ENCODE peak calls at places on chromosomes 1 and 21, in nine cellular contexts. F is tibial nerve, O is IMR-90, S is ovary, K is stomach, Q is adrenal gland, Z is breast epithelium, T is uterus, L is spleen. G is an unnamed sample.
A peak's percentile ranks its signal among the peaks of the same experiment; 100 is the strongest.

GRCh38 chr1:29436386-29436785 is 200.1 kb downstream of the PTPRU start:
- DNase-seq in F (no peak), O (no peak), S (no peak), K (no peak), Q (no peak), Z (no peak), T (no peak), L (no peak), G (no peak)

GRCh38 chr1:111570781-111571181 is 48.8 kb upstream of the RAP1A start:
- DNase-seq in F (no peak), O (peak; percentile 35), S (no peak), K (no peak), Q (peak; percentile 22), Z (no peak), T (no peak), L (no peak), G (no peak)

GRCh38 chr1:66278260-66279046 is 255.5 kb upstream of the SGIP1 start:
- DNase-seq in F (no peak), O (no peak), S (no peak), K (no peak), Q (no peak), Z (no peak), T (no peak), L (no peak), G (no peak)

GRCh38 chr1:220544901-220545303 is 17.0 kb downstream of the MARK1 start:
- DNase-seq in F (no peak), O (peak; percentile 4), S (no peak), K (no peak), Q (no peak), Z (no peak), T (no peak), L (no peak), G (no peak)

GRCh38 chr1:218431476-218431875 is 86.3 kb downstream of the TGFB2 start:
- DNase-seq in F (no peak), O (no peak), S (no peak), K (no peak), Q (no peak), Z (no peak), T (no peak), L (no peak), G (no peak)

GRCh38 chr1:205162301-205162700 is 40.5 kb upstream of the RBBP5 start:
- DNase-seq in F (no peak), O (no peak), S (no peak), K (no peak), Q (no peak), Z (no peak), T (no peak), L (no peak), G (no peak)

GRCh38 chr1:2229921-2230700 is 2.0 kb downstream of the SKI start:
- DNase-seq in F (no peak), O (peak; percentile 40), S (peak; percentile 72), K (no peak), Q (peak; percentile 47), Z (no peak), T (peak; percentile 51), L (peak; percentile 85), G (no peak)

GRCh38 chr1:86419277-86419903 is 4.6 kb upstream of the CLCA2 start:
- DNase-seq in F (no peak), O (no peak), S (no peak), K (no peak), Q (peak; percentile 25), Z (no peak), T (no peak), L (no peak), G (no peak)

GRCh38 chr1:7885513-7886298 is 32.8 kb upstream of the UTS2 start:
- DNase-seq in F (no peak), O (no peak), S (no peak), K (peak; percentile 91), Q (no peak), Z (peak; percentile 31), T (peak; percentile 20), L (no peak), G (no peak)

GRCh38 chr1:86705633-86705985 is 1.2 kb downstream of the SH3GLB1 start:
- DNase-seq in F (no peak), O (no peak), S (no peak), K (no peak), Q (peak; percentile 25), Z (no peak), T (peak; percentile 18), L (no peak), G (no peak)

GRCh38 chr21:17777321-17777720 is 41.8 kb downstream of the C21orf91 start:
- DNase-seq in F (no peak), O (no peak), S (no peak), K (no peak), Q (no peak), Z (no peak), T (no peak), L (no peak), G (no peak)

GRCh38 chr1:171858701-171859100 is 17.4 kb downstream of the DNM3 start:
- DNase-seq in F (no peak), O (no peak), S (no peak), K (no peak), Q (no peak), Z (no peak), T (no peak), L (no peak), G (no peak)

GRCh38 chr1:180003026-180003695 is 48.6 kb downstream of the CEP350 start:
- DNase-seq in F (no peak), O (no peak), S (no peak), K (no peak), Q (no peak), Z (no peak), T (no peak), L (no peak), G (no peak)

GRCh38 chr1:15923241-15923640 is 52.7 kb downstream of the ZBTB17 start:
- DNase-seq in F (no peak), O (peak; percentile 52), S (no peak), K (no peak), Q (no peak), Z (no peak), T (no peak), L (no peak), G (no peak)

GRCh38 chr1:25338188-25338981 is at the start of gene TMEM50A:
- DNase-seq in F (peak; percentile 80), O (peak; percentile 79), S (peak; percentile 94), K (peak; percentile 91), Q (peak; percentile 92), Z (peak; percentile 89), T (peak; percentile 90), L (peak; percentile 95), G (peak; percentile 65)
- TF ChIP-seq POLR2A in F (peak; percentile 86), O (peak; percentile 63), S (peak; percentile 41), K (peak; percentile 79), Q (peak; percentile 65), Z (peak; percentile 68), T (peak; percentile 88), L (peak; percentile 67), G (peak; percentile 58)

GRCh38 chr1:5917591-5918274 is 74.5 kb downstream of the NPHP4 start:
- DNase-seq in F (no peak), O (no peak), S (no peak), K (no peak), Q (no peak), Z (no peak), T (no peak), L (no peak), G (no peak)
- TF ChIP-seq POLR2A in F (no peak), O (no peak), S (no peak), K (no peak), Q (no peak), Z (no peak), T (no peak), L (no peak), G (no peak)

GRCh38 chr1:204080163-204080903 is 7.4 kb downstream of the SOX13 start:
- DNase-seq in F (peak; percentile 65), O (peak; percentile 72), S (peak; percentile 86), K (peak; percentile 94), Q (peak; percentile 90), Z (peak; percentile 97), T (peak; percentile 97), L (peak; percentile 64), G (peak; percentile 96)

GRCh38 chr1:204079608-204079999 is 6.7 kb downstream of the SOX13 start:
- DNase-seq in F (no peak), O (no peak), S (no peak), K (no peak), Q (no peak), Z (no peak), T (no peak), L (peak; percentile 42), G (peak; percentile 51)

GRCh38 chr1:204075890-204076837 is 3.2 kb downstream of the SOX13 start:
- DNase-seq in F (no peak), O (no peak), S (no peak), K (no peak), Q (no peak), Z (no peak), T (no peak), L (no peak), G (no peak)

GRCh38 chr1:204076891-204077290 is 4.0 kb downstream of the SOX13 start:
- DNase-seq in F (no peak), O (no peak), S (no peak), K (no peak), Q (no peak), Z (no peak), T (no peak), L (no peak), G (no peak)

DNA sequence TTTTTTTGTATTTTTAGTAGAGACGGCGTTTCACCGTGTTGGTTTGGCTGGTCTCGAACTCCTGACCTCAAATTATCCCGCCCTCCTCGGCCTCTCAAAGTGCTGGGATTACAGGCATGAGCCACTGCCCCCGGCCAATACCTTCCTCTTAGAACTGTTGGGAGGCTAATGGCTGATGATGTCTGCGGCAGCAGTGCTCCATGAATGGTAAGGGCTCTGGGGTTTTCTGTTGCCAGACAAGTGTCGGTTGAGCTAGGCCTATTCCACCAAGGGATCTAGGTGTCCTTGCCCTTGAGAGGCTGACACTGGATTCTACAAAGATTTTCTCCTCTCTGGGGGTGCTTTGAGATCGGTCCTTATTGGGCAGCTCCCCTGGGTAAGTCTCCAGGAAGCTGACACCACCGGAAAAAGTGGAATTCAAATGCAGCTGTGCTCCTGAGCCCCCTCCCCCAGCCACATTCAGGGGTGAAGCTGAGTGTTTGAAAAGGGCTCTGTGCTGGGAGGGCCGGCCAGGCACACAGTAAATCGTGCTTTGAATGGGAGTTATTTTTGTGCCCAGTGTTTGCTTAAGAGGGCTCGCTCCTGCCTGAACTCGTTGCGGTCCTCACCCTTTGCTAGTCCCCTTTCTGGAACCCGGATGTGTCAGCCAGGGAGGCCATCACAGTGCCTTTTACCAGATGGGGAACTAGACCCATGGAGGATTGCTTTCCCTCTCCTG is 5.2 kb downstream of the SOX13 start:
- DNase-seq in F (no peak), O (peak; percentile 9), S (no peak), K (peak; percentile 68), Q (no peak), Z (no peak), T (no peak), L (peak; percentile 51), G (no peak)
- TF ChIP-seq POLR2A in F (no peak), O (no peak), S (no peak), K (no peak), Q (no peak), Z (no peak), T (no peak), L (no peak), G (no peak)

DNA sequence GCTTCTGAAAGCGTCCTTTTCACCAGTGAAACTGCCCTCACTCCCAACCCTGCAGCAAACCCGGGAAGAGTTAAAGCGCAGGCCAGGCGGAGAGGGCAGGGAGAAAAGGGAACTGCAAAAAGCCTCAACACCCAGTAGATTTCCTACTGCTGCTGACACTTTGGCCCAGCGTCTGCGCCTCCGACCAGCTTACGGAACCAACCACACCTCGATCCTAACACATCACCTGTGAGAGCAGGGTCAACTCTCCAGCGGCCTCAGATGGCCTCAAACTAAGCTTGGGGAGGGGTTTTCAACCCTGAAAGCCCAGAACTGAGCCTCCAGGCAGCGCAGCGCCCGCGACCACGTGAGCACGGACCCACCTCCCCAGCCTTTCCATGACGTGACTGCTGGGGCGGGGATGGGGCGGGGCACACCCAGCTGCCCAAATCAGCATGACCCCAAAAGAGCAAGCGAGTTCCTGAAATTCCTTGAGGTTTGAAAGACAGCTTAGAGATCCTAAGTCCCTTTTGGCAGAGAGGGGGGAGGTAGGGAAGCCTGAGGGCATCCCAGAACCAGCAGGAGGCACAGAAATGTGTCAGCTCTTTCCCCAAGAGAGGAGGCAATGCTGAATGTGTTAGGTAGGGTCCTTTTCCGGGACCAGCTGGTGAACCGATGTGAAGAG is 59.1 kb downstream of the ITPKB start:
- DNase-seq in F (peak; percentile 87), O (peak; percentile 62), S (peak; percentile 89), K (peak; percentile 87), Q (peak; percentile 90), Z (peak; percentile 61), T (peak; percentile 86), L (peak; percentile 95), G (peak; percentile 35)
- TF ChIP-seq POLR2A in F (peak; percentile 89), O (no peak), S (peak; percentile 89), K (no peak), Q (no peak), Z (no peak), T (peak; percentile 71), L (no peak), G (no peak)